ENCODE peak calls at places on chromosomes 1 and 21, in ten cellular contexts. N, Y, H, Z, L, I, E, S, F and P are unnamed samples.

GRCh38 chr1:66556161-66556611 is 22.2 kb downstream of the SGIP1 start:
- DNase-seq in H (no peak), E (no peak), N (no peak), L (no peak), I (no peak), F (peak; percentile 23), Z (no peak), S (no peak), Y (no peak), P (no peak)

GRCh38 chr1:237713886-237714285 is 176.8 kb downstream of the ZP4 start:
- DNase-seq in L (peak; percentile 5), E (no peak), Z (no peak), I (no peak), Y (no peak), N (no peak), S (no peak), F (no peak), H (no peak), P (no peak)

GRCh38 chr21:32328595-32328994 is 29.9 kb downstream of the MRAP start:
- DNase-seq in F (no peak), Y (no peak), H (no peak), S (no peak), N (no peak), E (no peak), I (peak; percentile 76), L (peak; percentile 62), Z (peak; percentile 57), P (peak; percentile 77)

GRCh38 chr1:227753999-227754764 is 18.9 kb downstream of the SNAP47 start:
- DNase-seq in H (peak; percentile 18), E (peak; percentile 84), Z (peak; percentile 55), F (no peak), S (no peak), L (peak; percentile 52), N (peak; percentile 35), Y (no peak), I (peak; percentile 33), P (peak; percentile 75)

GRCh38 chr1:36673207-36673606 is 190.5 kb upstream of the CSF3R start:
- DNase-seq in F (no peak), H (no peak), L (no peak), S (peak; percentile 59), N (no peak), Z (no peak), E (no peak), I (no peak), Y (no peak), P (no peak)

GRCh38 chr1:109498161-109498801 is 4.4 kb downstream of the CYB561D1 start:
- DNase-seq in Y (peak; percentile 29), N (peak; percentile 28), F (peak; percentile 74), L (peak; percentile 45), S (peak; percentile 49), E (no peak), I (no peak), H (peak; percentile 53), Z (peak; percentile 34), P (peak; percentile 31)

GRCh38 chr1:6210606-6211355 is 4.9 kb downstream of the RNF207 start:
- DNase-seq in I (no peak), Z (no peak), H (no peak), S (no peak), E (peak; percentile 56), F (no peak), L (no peak), Y (no peak), N (no peak), P (no peak)

GRCh38 chr1:245495681-245496080 is 340.9 kb downstream of the KIF26B start:
- DNase-seq in F (no peak), N (no peak), I (no peak), Y (no peak), L (no peak), E (no peak), Z (no peak), H (no peak), S (no peak), P (no peak)

GRCh38 chr1:1788646-1789431 is 10.6 kb upstream of the NADK start:
- DNase-seq in Y (peak; percentile 45), H (peak; percentile 65), L (peak; percentile 58), F (peak; percentile 64), Z (peak; percentile 62), E (no peak), S (no peak), I (no peak), N (peak; percentile 53), P (peak; percentile 44)

GRCh38 chr1:205391386-205391785 is 30.5 kb downstream of the LEMD1 start:
- DNase-seq in I (no peak), L (no peak), Z (no peak), F (no peak), S (no peak), E (no peak), N (no peak), Y (no peak), H (no peak), P (no peak)

GRCh38 chr1:219665089-219665488 is 52.2 kb upstream of the ZC3H11B start:
- DNase-seq in Y (no peak), S (no peak), H (no peak), F (no peak), L (no peak), E (no peak), N (no peak), Z (no peak), I (no peak), P (no peak)

GRCh38 chr1:31239653-31240241 is at the start of gene NKAIN1:
- DNase-seq in I (peak; percentile 22), Z (peak; percentile 14), E (no peak), Y (no peak), F (peak; percentile 70), H (no peak), L (peak; percentile 38), N (peak; percentile 22), S (peak; percentile 64), P (peak; percentile 11)

GRCh38 chr21:26280715-26281310 is 110.2 kb upstream of the APP start:
- DNase-seq in F (peak; percentile 41), L (no peak), Y (no peak), Z (peak; percentile 0), N (peak; percentile 19), I (no peak), E (no peak), H (no peak), S (no peak), P (no peak)

GRCh38 chr21:38806153-38806941 is 618 bp downstream of the ETS2 start:
- DNase-seq in E (peak; percentile 82), I (no peak), F (no peak), S (peak; percentile 49), L (no peak), N (no peak), Y (peak; percentile 56), Z (no peak), H (no peak), P (no peak)

GRCh38 chr1:154869351-154870116 is 547 bp downstream of the KCNN3 start:
- DNase-seq in N (no peak), H (peak; percentile 58), Y (no peak), I (peak; percentile 42), E (peak; percentile 85), S (no peak), Z (peak; percentile 30), F (no peak), L (peak; percentile 50), P (peak; percentile 53)
- H3K4me3 ChIP-seq in N (no peak overlapping the region), H (peak overlapping the region; percentile 42), Y (peak overlapping the region; percentile 63), I (peak overlapping the region; percentile 42), E (peak overlapping the region; percentile 27), S (peak overlapping the region; percentile 72), Z (no peak overlapping the region), F (no peak overlapping the region), L (no peak overlapping the region), P (peak overlapping the region; percentile 40)

GRCh38 chr1:209758360-209758759 is 2.5 kb downstream of the TRAF3IP3 start:
- DNase-seq in L (no peak), N (no peak), I (no peak), Z (no peak), Y (no peak), H (no peak), E (no peak), S (no peak), F (no peak), P (no peak)

GRCh38 chr1:209759829-209760359 is 4.0 kb downstream of the TRAF3IP3 start:
- DNase-seq in E (no peak), F (no peak), Z (no peak), L (no peak), N (no peak), H (no peak), I (no peak), Y (no peak), S (no peak), P (no peak)

GRCh38 chr1:209755926-209756607 is at the start of gene TRAF3IP3:
- DNase-seq in N (no peak), S (no peak), H (peak; percentile 11), Z (no peak), L (no peak), E (peak; percentile 66), I (no peak), Y (peak; percentile 86), F (no peak), P (no peak)

GRCh38 chr1:209761021-209761635 is 5.3 kb downstream of the TRAF3IP3 start:
- DNase-seq in H (no peak), F (no peak), Y (no peak), L (peak; percentile 58), S (no peak), Z (no peak), I (no peak), N (no peak), E (no peak), P (peak; percentile 45)

DNA sequence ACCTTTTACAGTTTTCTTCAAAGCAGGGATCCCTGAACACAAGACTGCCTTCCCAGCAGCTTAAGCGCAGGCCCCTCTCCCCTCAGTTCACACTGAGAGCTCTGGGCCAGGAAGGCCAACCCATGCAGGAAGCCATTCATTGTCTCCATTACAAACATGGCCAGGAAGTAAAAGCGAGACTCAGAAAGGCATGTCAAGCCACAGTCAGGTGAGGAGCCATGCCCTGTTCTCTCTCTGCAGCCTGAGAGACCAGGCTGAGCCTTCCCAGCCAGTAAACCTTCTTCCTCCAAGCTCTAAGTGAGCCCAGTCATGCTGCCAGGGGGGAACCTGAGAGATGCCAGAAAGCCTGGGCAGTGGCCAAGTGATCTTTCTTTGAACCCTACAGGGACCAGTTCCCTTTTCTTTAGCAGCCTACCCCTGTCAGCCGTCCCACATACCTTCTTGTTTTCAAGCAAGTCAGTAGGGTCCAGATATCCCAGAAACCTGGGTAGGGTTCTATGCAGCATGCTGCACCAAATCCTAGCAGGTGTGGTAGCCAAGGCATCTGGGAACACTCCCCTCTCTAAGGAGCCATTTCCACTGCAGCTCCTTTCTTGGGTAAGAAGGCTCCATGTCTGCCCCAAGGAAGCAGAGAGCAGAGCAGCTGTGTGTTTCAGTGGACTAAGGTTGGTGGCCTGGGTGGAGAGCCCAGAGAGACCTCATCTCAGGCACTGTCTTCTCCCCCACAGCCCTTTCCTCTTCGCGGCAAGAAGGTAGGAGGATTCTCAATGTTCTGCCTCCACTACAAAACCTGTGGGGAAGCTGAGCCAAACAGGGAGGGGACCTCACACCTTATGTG is 974 bp downstream of the TRAF3IP3 start:
- DNase-seq in H (no peak), E (peak; percentile 65), I (no peak), N (no peak), Y (peak; percentile 52), S (no peak), Z (no peak), F (no peak), L (no peak), P (no peak)
- H3K4me3 ChIP-seq in H (no peak overlapping the region), E (no peak overlapping the region), I (no peak overlapping the region), N (no peak overlapping the region), Y (peak overlapping the region; percentile 69), S (no peak overlapping the region), Z (no peak overlapping the region), F (no peak overlapping the region), L (no peak overlapping the region), P (no peak overlapping the region)

GRCh38 chr1:192575499-192576189 is at the start of gene RGS1:
- DNase-seq in N (no peak), L (no peak), F (no peak), H (peak; percentile 33), S (no peak), I (no peak), E (peak; percentile 37), Y (peak; percentile 14), Z (no peak), P (no peak)
- H3K4me3 ChIP-seq in N (no peak within 1 kb of the TSS), L (no peak within 1 kb of the TSS), F (no peak within 1 kb of the TSS), H (no peak within 1 kb of the TSS), S (no peak within 1 kb of the TSS), I (no peak within 1 kb of the TSS), E (peak within 1 kb of the TSS; percentile 20), Y (no peak within 1 kb of the TSS), Z (no peak within 1 kb of the TSS), P (no peak within 1 kb of the TSS)

GRCh38 chr1:51937112-51937511 is 53.4 kb downstream of the RAB3B start:
- DNase-seq in N (no peak), F (no peak), Z (no peak), Y (no peak), H (no peak), I (no peak), E (no peak), S (no peak), L (no peak), P (no peak)
- H3K4me3 ChIP-seq in N (no peak overlapping the region), F (no peak overlapping the region), Z (no peak overlapping the region), Y (no peak overlapping the region), H (no peak overlapping the region), I (no peak overlapping the region), E (no peak overlapping the region), S (no peak overlapping the region), L (no peak overlapping the region), P (no peak overlapping the region)